ENCODE peak calls at places on chromosome 15, in five cellular contexts. D is endothelial cell of umbilical vein, S is HepG2, L is HCT116, H is neural progenitor cell. R is an unnamed sample.

GRCh38 chr15:40941078-40941527 is 12.0 kb downstream of the DLL4 start:
- DNase-seq in D (no peak), S (no peak), L (no peak), H (peak), R (no peak)

GRCh38 chr15:42736178-42736792 is 643 bp downstream of the CDAN1 start:
- DNase-seq in D (peak), S (no peak), L (no peak), H (peak), R (peak)

GRCh38 chr15:72315706-72316370 is 4.1 kb downstream of the CELF6 start:
- DNase-seq in D (no peak), S (no peak), L (no peak), H (no peak), R (no peak)

GRCh38 chr15:25802285-25802830 is 60.8 kb downstream of the ATP10A start:
- DNase-seq in D (no peak), S (no peak), L (no peak), H (no peak), R (no peak)

GRCh38 chr15:99749386-99749785 is 16.1 kb upstream of the LYSMD4 start:
- DNase-seq in D (no peak), S (peak), L (no peak), H (no peak), R (no peak)

GRCh38 chr15:25391971-25392733 is 46.7 kb downstream of the UBE3A start:
- DNase-seq in D (no peak), S (no peak), L (no peak), H (no peak), R (peak)

GRCh38 chr15:33149919-33150318 is 44.6 kb downstream of the FMN1 start:
- DNase-seq in D (no peak), S (no peak), L (no peak), H (no peak), R (peak)

GRCh38 chr15:70853855-70854668 is at the start of gene LARP6:
- DNase-seq in D (peak), S (no peak), L (no peak), H (peak), R (peak)

GRCh38 chr15:70573121-70573850 is 190.1 kb downstream of the UACA start:
- DNase-seq in D (no peak), S (no peak), L (no peak), H (no peak), R (no peak)

GRCh38 chr15:26806161-26806560 is 33.3 kb upstream of the GABRB3 start:
- DNase-seq in D (no peak), S (no peak), L (no peak), H (no peak), R (no peak)

GRCh38 chr15:86919581-86919980 is 839.9 kb downstream of the AGBL1 start:
- DNase-seq in D (no peak), S (no peak), L (no peak), H (no peak), R (no peak)

GRCh38 chr15:60297047-60297446 is 100.7 kb downstream of the ANXA2 start:
- DNase-seq in D (no peak), S (no peak), L (no peak), H (no peak), R (peak)

GRCh38 chr15:87805117-87805820 is 451.3 kb downstream of the NTRK3 start:
- DNase-seq in D (no peak), S (no peak), L (no peak), H (no peak), R (no peak)

DNA sequence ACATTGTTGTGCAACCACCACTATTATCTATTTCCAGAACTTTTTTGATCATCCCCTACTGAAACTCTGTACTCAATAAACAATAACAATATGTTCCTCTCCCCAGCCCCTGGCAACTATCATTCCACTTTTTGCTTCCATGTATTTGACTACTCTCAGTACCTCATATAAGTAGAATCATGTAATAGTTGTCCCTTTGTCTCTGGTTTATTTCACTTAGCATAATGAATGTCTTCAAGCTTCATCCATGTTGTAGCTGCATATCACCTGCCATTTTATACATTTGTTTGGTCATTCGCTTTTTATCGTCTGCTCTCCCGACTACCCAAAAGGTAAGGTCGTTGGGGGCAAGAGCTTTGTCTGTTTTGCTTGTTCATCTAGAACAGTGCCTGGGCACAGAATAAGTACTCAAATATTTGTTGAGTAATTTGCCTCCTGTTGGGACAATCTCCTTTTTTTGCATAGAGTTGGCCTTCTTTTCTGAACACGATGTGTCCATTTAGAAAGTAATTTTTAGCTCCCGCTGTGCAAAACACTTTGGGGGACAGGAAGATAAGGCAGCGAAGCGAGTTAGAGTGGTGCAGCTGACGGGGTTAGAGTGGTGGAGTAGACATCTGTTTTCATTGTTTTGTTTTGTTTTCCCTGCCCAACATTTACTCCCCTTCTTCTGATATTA is 83.3 kb upstream of the RNU6-1 start:
- DNase-seq in D (no peak), S (no peak), L (no peak), H (no peak), R (no peak)
- H3K27ac ChIP-seq in D (no peak), S (peak), L (no peak), H (no peak), R (no peak)

DNA sequence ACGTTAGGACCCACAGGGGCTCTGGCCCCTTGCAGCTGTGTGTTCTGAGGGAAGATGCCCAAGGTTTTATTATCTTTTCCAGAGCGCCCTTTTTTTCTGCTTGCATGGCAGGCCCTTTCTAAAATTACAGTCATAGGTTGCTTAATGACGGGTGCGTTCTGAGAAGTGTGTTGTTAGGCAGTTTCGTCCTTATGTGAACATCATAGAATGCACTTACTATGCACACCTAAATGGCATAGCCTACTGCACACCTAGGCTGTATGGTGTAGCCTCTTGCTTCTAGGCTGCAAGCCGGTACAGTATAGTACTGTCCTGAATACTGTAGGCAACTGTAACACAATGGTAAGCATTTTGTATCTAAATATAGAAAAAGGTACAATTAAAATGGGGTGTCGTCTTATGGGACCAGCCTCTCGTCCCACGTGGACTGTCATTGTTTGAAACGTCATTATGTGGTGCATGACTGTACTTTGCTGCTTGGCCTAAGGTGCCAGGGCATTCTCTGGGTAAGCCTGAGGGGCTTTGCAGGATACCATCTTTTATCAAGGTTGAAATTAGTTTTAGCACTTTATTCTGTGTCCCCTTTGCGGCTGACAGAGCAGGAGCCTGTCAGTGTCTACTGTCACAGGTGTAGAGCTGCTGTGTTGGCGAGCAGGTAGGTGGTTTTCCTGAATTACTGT is 10.9 kb downstream of the KLF13 start:
- DNase-seq in D (no peak), S (no peak), L (no peak), H (no peak), R (no peak)
- H3K9ac ChIP-seq in D (no peak), S (no peak), L (no peak), H (no peak), R (no peak)

DNA sequence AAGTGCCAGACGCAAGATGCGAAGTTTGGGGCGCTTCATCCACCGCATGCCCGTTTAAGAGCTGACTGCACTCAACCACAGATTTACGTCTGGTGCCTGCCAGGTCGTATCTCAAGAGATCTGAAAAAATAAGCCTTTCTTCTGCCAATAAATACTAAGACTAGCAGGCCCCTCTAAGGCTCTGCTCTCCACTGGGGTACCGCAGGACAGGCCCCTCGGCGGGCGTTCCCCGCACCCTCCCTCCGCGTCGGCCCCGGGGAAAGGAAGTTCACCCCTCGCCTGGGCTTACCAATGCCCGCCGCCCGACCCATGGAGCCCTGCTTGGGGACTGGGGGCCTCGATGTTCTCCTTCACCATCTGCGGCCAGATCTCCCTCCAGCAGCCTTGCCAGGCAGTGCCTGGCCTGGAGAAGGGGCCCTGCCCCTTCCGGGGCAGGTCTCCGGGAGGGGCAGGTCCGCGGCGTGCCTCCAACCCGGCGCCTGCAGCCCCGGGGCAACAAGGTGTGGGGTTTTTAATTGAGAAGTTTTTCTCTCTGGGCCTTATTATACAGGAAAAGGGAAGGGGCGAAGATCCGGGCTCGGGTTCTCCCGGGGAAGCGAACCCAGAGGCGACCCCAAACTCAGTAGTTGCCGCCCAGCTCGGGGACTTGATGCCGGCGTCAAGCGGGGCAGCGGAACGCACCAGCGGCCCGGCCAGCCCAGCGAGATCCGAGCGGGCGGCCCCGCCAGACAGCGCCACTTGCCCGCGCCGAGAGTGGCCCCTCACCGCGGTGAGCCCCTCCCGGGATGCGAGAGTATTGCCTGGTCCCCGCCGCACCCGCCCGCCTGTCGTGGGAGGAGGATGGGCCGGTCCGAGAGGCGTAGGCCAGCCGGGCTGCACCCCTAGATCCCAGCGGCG is 742 bp downstream of the GOLGA8B start:
- DNase-seq in D (peak), S (no peak), L (peak), H (peak), R (peak)
- H2AFZ ChIP-seq in D (peak), S (no peak), L (no peak), H (peak), R (peak)

GRCh38 chr15:63675263-63675662 is 78.1 kb downstream of the FBXL22 start:
- DNase-seq in D (no peak), S (no peak), L (no peak), H (no peak), R (no peak)

GRCh38 chr15:63669074-63669473 is 71.9 kb downstream of the FBXL22 start:
- DNase-seq in D (no peak), S (no peak), L (no peak), H (no peak), R (no peak)

GRCh38 chr15:63672775-63673174 is 75.6 kb downstream of the FBXL22 start:
- DNase-seq in D (no peak), S (no peak), L (no peak), H (no peak), R (no peak)

GRCh38 chr15:63668601-63669000 is 71.4 kb downstream of the FBXL22 start:
- DNase-seq in D (no peak), S (no peak), L (no peak), H (no peak), R (no peak)

DNA sequence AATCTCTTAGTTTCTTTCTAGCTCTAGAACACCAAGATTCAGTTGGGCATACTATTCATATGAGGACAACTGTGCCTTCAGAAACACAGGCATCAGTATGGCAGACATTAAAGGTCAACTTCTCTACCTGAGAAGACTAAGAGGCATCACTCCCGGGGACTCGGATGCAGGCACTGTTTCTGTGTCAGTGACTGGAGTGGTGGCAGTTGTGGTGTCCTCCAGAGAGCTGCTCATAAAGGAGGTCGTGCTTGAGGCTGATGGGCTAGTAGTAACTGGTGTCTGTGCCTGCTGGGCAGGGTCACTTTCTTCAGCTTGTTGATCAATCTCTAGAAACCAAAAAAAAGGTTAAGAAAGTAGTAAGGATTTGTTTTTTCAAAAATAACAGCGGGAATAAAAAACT is 75.2 kb downstream of the FBXL22 start:
- DNase-seq in D (no peak), S (no peak), L (no peak), H (no peak), R (no peak)
- H3K27ac ChIP-seq in D (no peak), S (no peak), L (no peak), H (no peak), R (no peak)

GRCh38 chr15:77631790-77632551 is 741 bp downstream of the LINGO1 start:
- DNase-seq in D (no peak), S (no peak), L (no peak), H (peak), R (no peak)

GRCh38 chr15:77633134-77633912 is 611 bp upstream of the LINGO1 start:
- DNase-seq in D (peak), S (peak), L (peak), H (peak), R (peak)

GRCh38 chr15:77633913-77634265 is 1.2 kb upstream of the LINGO1 start:
- DNase-seq in D (no peak), S (no peak), L (no peak), H (peak), R (no peak)

GRCh38 chr15:77630956-77631789 is 1.5 kb downstream of the LINGO1 start:
- DNase-seq in D (peak), S (no peak), L (no peak), H (peak), R (no peak)

DNA sequence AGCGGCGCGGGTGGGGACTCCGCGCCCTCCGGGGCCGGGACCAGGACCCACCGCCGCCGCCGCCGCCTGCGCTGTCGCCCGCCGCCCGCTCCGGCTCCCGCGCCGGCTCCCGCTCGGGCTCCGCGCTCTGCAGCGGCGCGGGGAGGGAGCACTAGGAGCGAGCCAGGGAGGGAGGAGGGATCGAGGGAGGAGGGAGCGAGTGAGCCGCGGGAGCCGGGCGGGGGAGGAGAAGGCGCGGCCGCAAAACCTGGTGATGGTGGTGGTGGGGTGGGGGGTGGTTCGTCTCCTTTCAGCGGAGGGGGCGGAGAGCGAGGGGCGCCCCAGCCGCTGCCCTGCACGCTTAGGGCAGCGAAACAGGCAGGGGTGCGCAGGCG is at the start of gene LINGO1:
- DNase-seq in D (no peak), S (no peak), L (no peak), H (peak), R (no peak)
- H3K9ac ChIP-seq in D (no peak), S (no peak), L (peak), H (peak), R (no peak)

DNA sequence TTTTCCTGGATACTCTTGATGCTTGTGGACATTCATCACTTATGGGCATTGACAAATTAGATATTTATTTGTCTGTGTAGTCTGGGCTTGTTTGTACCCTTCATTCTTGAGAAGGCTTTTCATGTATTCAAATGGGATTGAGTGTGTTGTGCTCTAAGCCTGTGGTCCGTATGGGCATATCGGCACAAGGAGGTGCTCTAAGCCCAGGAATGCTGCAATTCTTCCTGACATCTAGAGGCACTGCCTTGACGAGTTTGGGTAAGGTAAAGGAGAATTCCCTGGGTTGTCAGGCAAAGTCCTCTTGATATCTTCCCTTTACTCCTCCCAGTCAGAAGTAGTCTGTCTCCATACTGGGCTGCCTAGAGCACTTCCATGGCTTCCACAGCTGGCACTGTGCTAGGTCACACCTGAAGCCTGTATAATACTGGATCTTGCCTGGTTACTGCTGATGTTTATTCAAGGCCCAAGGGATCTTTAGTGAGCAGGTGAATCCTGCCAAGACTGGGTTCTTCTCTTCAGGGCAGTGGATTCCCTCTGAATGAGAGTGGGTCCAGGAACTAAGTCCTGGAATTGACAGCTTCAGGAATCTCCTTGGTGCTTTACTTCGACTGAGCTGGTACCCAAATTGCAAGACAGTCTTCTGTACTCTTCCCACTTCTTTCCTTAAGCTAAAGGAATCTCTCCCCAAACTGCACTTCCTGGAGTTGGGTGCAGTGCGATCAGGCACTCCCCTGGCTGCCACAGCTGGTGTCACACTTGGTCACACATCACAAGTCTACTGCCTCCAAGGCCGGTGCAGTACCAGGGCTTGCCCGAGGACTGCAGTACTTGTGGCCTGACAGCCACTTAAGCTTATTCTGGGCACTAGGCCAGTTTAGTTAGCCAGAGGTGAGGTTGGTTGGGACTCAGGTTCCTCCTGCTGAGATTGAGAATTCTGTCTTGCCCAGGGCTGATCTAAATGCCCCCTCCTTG is 46.0 kb downstream of the GALK2 start:
- DNase-seq in D (no peak), S (no peak), L (peak), H (peak), R (peak)
- H2AFZ ChIP-seq in D (no peak), S (no peak), L (no peak), H (no peak), R (no peak)

R was measured in mammary epithelial cell.